ENCODE peak calls at places on chromosomes 6 and 20, in six cellular contexts. One of them, this sample, is unnamed.

GRCh38 chr20:12358006-12358654 is 440.4 kb downstream of the BTBD3 start:
- DNase-seq in GF-D8: no peak
- DNase-seq in AG04449: no peak
- DNase-seq in SW 1271: no peak
- DNase-seq in activated gamma-delta T cell: no peak
- DNase-seq in mammary epithelial cell: peak; percentile 31
- DNase-seq in this sample: no peak

GRCh38 chr6:17957488-17957887 is 29.9 kb downstream of the KIF13A start:
- DNase-seq in GF-D8: no peak
- DNase-seq in SW 1271: no peak
- DNase-seq in activated gamma-delta T cell: no peak
- DNase-seq in mammary epithelial cell: peak; percentile 59
- DNase-seq in AG04449: no peak
- DNase-seq in this sample: no peak

GRCh38 chr6:107328081-107328480 is 131.3 kb downstream of the PDSS2 start:
- DNase-seq in AG04449: no peak
- DNase-seq in GF-D8: no peak
- DNase-seq in SW 1271: no peak
- DNase-seq in mammary epithelial cell: no peak
- DNase-seq in activated gamma-delta T cell: no peak
- DNase-seq in this sample: no peak

GRCh38 chr6:1477432-1478090 is 88.2 kb downstream of the FOXF2 start:
- DNase-seq in SW 1271: no peak
- DNase-seq in activated gamma-delta T cell: no peak
- DNase-seq in GF-D8: no peak
- DNase-seq in AG04449: no peak
- DNase-seq in mammary epithelial cell: peak; percentile 30
- DNase-seq in this sample: peak; percentile 42

GRCh38 chr6:155177369-155177961 is 86.3 kb upstream of the CLDN20 start:
- DNase-seq in activated gamma-delta T cell: no peak
- DNase-seq in GF-D8: peak; percentile 14
- DNase-seq in SW 1271: peak; percentile 75
- DNase-seq in mammary epithelial cell: peak; percentile 47
- DNase-seq in AG04449: no peak
- DNase-seq in this sample: no peak

GRCh38 chr6:24520929-24521546 is 26.3 kb downstream of the ALDH5A1 start:
- DNase-seq in SW 1271: peak; percentile 53
- DNase-seq in mammary epithelial cell: peak; percentile 8
- DNase-seq in activated gamma-delta T cell: no peak
- DNase-seq in AG04449: no peak
- DNase-seq in GF-D8: no peak
- DNase-seq in this sample: no peak

GRCh38 chr20:14155361-14155760 is 160.0 kb downstream of the MACROD2 start:
- DNase-seq in mammary epithelial cell: no peak
- DNase-seq in AG04449: no peak
- DNase-seq in SW 1271: no peak
- DNase-seq in activated gamma-delta T cell: no peak
- DNase-seq in GF-D8: no peak
- DNase-seq in this sample: no peak

GRCh38 chr6:52551483-52552277 is 25.2 kb downstream of the TRAM2 start:
- DNase-seq in activated gamma-delta T cell: no peak
- DNase-seq in AG04449: no peak
- DNase-seq in mammary epithelial cell: peak; percentile 66
- DNase-seq in GF-D8: no peak
- DNase-seq in SW 1271: peak; percentile 85
- DNase-seq in this sample: peak; percentile 61

GRCh38 chr6:41037107-41037900 is 1.7 kb downstream of the UNC5CL start:
- DNase-seq in GF-D8: no peak
- DNase-seq in activated gamma-delta T cell: no peak
- DNase-seq in mammary epithelial cell: peak; percentile 23
- DNase-seq in SW 1271: no peak
- DNase-seq in AG04449: no peak
- DNase-seq in this sample: peak; percentile 56